ENCODE peak calls at places on chromosome 9, in ten cellular contexts. A is tibial artery; J is PC-9; G is aorta; D is dorsolateral prefrontal cortex; Y is right atrium auricular region; H is Caco-2; P is SJSA1; L is CD8-positive, alpha-beta T cell; Z is hepatocyte. S is an unnamed sample.

GRCh38 chr9:69578026-69578425 is 94.1 kb downstream of the APBA1 start:
- DNase-seq in Y (no peak), A (peak; percentile 30), L (no peak), Z (no peak), G (peak; percentile 51), J (no peak), H (no peak), P (no peak), D (no peak), S (no peak)

GRCh38 chr9:127143920-127144465 is 21.6 kb upstream of the ANGPTL2 start:
- DNase-seq in P (no peak), H (no peak), L (no peak), J (no peak), D (peak; percentile 11), Y (no peak), G (no peak), A (no peak), Z (no peak), S (no peak)

GRCh38 chr9:137611623-137612609 is 6.4 kb downstream of the ARRDC1 start:
- DNase-seq in P (peak; percentile 91), A (no peak), L (no peak), D (no peak), J (peak; percentile 99), Z (peak; percentile 91), G (peak; percentile 64), H (peak; percentile 95), Y (peak; percentile 70), S (peak; percentile 60)

GRCh38 chr9:116154334-116154975 is 864 bp downstream of the PAPPA start:
- DNase-seq in J (no peak), H (peak; percentile 34), L (no peak), Z (peak; percentile 59), Y (no peak), P (no peak), A (no peak), G (no peak), D (no peak), S (no peak)

GRCh38 chr9:93231121-93231694 is 47.3 kb downstream of the WNK2 start:
- DNase-seq in Z (no peak), A (no peak), L (no peak), Y (no peak), P (no peak), H (no peak), D (no peak), G (peak; percentile 72), J (peak; percentile 50), S (no peak)

GRCh38 chr9:76894198-76894597 is 11.7 kb downstream of the PRUNE2 start:
- DNase-seq in L (no peak), Y (no peak), A (no peak), Z (no peak), H (no peak), J (no peak), G (no peak), D (no peak), P (no peak), S (no peak)

GRCh38 chr9:89154651-89155336 is 23.8 kb downstream of the SHC3 start:
- DNase-seq in J (peak; percentile 82), L (no peak), H (no peak), P (no peak), G (no peak), D (no peak), Y (no peak), Z (no peak), A (no peak), S (no peak)

GRCh38 chr9:119453490-119453911 is 84.3 kb upstream of the BRINP1 start:
- DNase-seq in D (no peak), A (no peak), Z (no peak), P (no peak), H (no peak), J (no peak), Y (no peak), G (no peak), L (no peak), S (no peak)

GRCh38 chr9:137745541-137745991 is 126.8 kb downstream of the EHMT1 start:
- DNase-seq in D (no peak), Z (peak; percentile 57), G (no peak), J (no peak), H (no peak), A (no peak), Y (no peak), L (no peak), P (no peak), S (no peak)

GRCh38 chr9:21875893-21876292 is 73.5 kb downstream of the MTAP start:
- DNase-seq in Y (no peak), A (no peak), P (no peak), Z (no peak), G (no peak), L (no peak), D (no peak), H (no peak), J (no peak), S (no peak)
- H3K27me3 ChIP-seq in Y (no peaks in the 10 kb centered on the region), A (no peaks in the 10 kb centered on the region), P (no peaks in the 10 kb centered on the region), Z (no peaks in the 10 kb centered on the region), G (no peaks in the 10 kb centered on the region), L (no peaks in the 10 kb centered on the region), D (no peaks in the 10 kb centered on the region), H (no peaks in the 10 kb centered on the region), J (no peaks in the 10 kb centered on the region), S (no peaks in the 10 kb centered on the region)

DNA sequence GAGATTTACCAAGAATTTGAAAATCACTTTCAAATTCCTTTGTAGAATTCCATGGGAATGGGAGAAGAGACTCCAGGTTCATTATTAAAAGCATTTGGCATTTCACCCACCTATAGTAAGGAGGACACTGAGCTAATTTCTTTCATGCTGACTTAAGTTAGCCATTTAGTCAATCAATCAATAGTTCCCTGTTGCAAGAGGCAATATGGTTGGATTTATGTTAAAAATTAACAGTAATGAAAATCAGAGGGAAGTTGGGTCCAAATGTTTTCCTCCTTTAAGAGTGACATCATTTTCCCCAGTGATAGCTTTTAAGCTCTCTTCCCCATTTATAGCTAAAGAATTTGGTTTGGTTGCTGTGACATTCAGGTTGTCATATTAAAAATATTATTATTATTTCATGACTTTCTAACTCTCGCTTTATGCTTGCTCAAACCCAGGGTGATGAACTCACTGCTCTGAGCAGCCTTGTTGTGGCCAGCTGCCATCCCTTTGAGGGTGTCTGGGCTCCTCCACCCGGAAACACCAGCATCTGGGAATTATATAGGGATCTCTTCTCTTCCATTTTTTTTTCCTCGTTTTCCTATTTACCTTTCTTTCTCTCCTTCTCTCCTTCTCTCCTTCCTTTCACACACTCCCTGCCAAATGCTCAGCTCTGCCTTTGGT is 356.0 kb upstream of the SMARCA2 start:
- DNase-seq in J (no peak), G (peak; percentile 43), P (no peak), Y (no peak), L (no peak), Z (no peak), D (no peak), H (no peak), A (no peak), S (no peak)
- H3K4me3 ChIP-seq in J (no peak overlapping the region), G (no peak overlapping the region), P (no peak overlapping the region), Y (no peak overlapping the region), L (no peak overlapping the region), Z (no peak overlapping the region), D (no peak overlapping the region), H (no peak overlapping the region), A (no peak overlapping the region), S (no peak overlapping the region)

GRCh38 chr9:27451207-27451792 is 72.8 kb upstream of the IFNK start:
- DNase-seq in H (no peak), P (no peak), A (no peak), Y (no peak), Z (no peak), J (no peak), L (no peak), D (no peak), G (no peak), S (no peak)
- H3K27me3 ChIP-seq in H (no peaks in the 10 kb centered on the region), P (no peaks in the 10 kb centered on the region), A (no peaks in the 10 kb centered on the region), Y (no peaks in the 10 kb centered on the region), Z (no peaks in the 10 kb centered on the region), J (no peaks in the 10 kb centered on the region), L (no peaks in the 10 kb centered on the region), D (no peaks in the 10 kb centered on the region), G (no peaks in the 10 kb centered on the region), S (no peaks in the 10 kb centered on the region)

DNA sequence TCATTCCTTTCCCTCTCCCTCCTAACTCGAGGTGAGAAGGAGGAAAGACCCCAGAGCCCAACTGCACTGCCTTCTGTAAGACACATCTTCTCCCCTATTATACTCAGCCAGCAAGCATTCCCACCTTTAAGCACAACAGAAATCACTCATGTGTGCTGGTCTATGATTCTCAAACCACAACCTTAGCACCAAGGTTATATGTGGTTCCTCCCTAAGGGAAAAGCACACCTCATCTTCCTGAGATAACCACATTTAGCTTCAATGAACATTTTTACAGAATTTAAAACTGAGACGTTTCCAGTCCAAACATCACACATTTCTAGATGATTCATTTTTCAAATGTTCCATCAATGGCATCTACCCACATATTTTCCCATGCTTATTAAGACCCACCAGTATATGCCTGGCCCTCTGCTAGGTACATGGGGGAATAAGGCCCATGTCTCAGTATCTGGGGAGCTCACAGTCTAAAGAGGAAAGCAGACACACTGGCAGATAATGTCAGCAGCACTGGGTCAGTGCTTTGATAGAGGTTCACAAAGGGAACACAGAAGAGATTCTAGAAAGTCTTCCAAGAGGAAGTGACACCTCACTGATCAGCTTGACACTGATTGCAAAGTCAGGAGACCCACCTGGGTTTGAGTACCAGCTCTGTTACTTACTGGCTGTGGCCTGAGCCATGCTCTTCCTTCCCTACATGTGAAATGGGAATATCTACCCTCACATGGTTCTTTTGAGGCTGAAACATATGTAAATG is 245.4 kb downstream of the DENND1A start:
- DNase-seq in Y (no peak), P (no peak), A (no peak), H (no peak), J (no peak), L (no peak), Z (no peak), G (no peak), D (no peak), S (no peak)
- H3K4me3 ChIP-seq in Y (no peak overlapping the region), P (no peak overlapping the region), A (no peak overlapping the region), H (no peak overlapping the region), J (no peak overlapping the region), L (no peak overlapping the region), Z (no peak overlapping the region), G (no peak overlapping the region), D (no peak overlapping the region), S (no peak overlapping the region)

GRCh38 chr9:122209451-122209850 is 19.3 kb downstream of the LHX6 start:
- DNase-seq in Y (no peak), D (no peak), Z (no peak), H (no peak), P (no peak), L (no peak), G (no peak), J (no peak), A (no peak), S (no peak)
- H3K27me3 ChIP-seq in Y (peaks cover 12% of the 10 kb centered on the region), D (peaks cover 34% of the 10 kb centered on the region), Z (peaks cover 57% of the 10 kb centered on the region), H (no peaks in the 10 kb centered on the region), P (no peaks in the 10 kb centered on the region), L (peaks cover 11% of the 10 kb centered on the region), G (no peaks in the 10 kb centered on the region), J (peaks cover 44% of the 10 kb centered on the region), A (peaks cover 58% of the 10 kb centered on the region), S (no peaks in the 10 kb centered on the region)

GRCh38 chr9:87013490-87013889 is 66.2 kb upstream of the GAS1 start:
- DNase-seq in Z (no peak), J (no peak), P (no peak), A (no peak), H (no peak), L (no peak), G (no peak), Y (no peak), D (no peak), S (no peak)
- H3K4me3 ChIP-seq in Z (no peak overlapping the region), J (no peak overlapping the region), P (no peak overlapping the region), A (no peak overlapping the region), H (no peak overlapping the region), L (no peak overlapping the region), G (no peak overlapping the region), Y (no peak overlapping the region), D (no peak overlapping the region), S (no peak overlapping the region)